ENCODE peak calls at places on chromosomes 2 and 18, in four cellular contexts. One of them, this sample, is unnamed. For H3K36me3, the result is how much of the 10 kb centered on the place peaks cover.

GRCh38 chr2:231666171-231667095 is 41.9 kb upstream of the PTMA start:
- DNase-seq in keratinocyte: no peak
- DNase-seq in A673: peak
- DNase-seq in neural progenitor cell: peak
- DNase-seq in this sample: peak

GRCh38 chr2:157840568-157841156 is 35.5 kb downstream of the ACVR1 start:
- DNase-seq in keratinocyte: no peak
- DNase-seq in neural progenitor cell: no peak
- DNase-seq in A673: no peak
- DNase-seq in this sample: peak

GRCh38 chr18:3610818-3611217 is 160.8 kb downstream of the TGIF1 start:
- DNase-seq in neural progenitor cell: no peak
- DNase-seq in A673: no peak
- DNase-seq in keratinocyte: no peak
- DNase-seq in this sample: peak

GRCh38 chr2:49490710-49491109 is 336.4 kb upstream of the FSHR start:
- DNase-seq in A673: peak
- DNase-seq in keratinocyte: no peak
- DNase-seq in neural progenitor cell: peak
- DNase-seq in this sample: no peak

GRCh38 chr18:9422816-9423519 is 52.3 kb upstream of the RALBP1 start:
- DNase-seq in A673: no peak
- DNase-seq in neural progenitor cell: no peak
- DNase-seq in keratinocyte: peak
- DNase-seq in this sample: no peak

GRCh38 chr18:47149457-47150028 is 757 bp downstream of the HDHD2 start:
- DNase-seq in A673: peak
- DNase-seq in neural progenitor cell: peak
- DNase-seq in keratinocyte: no peak
- DNase-seq in this sample: peak

GRCh38 chr2:168207861-168208260 is 39.5 kb downstream of the STK39 start:
- DNase-seq in A673: no peak
- DNase-seq in keratinocyte: no peak
- DNase-seq in neural progenitor cell: no peak
- DNase-seq in this sample: no peak

GRCh38 chr2:30677861-30678385 is 129.3 kb downstream of the CAPN13 start:
- DNase-seq in neural progenitor cell: no peak
- DNase-seq in keratinocyte: no peak
- DNase-seq in A673: no peak
- DNase-seq in this sample: no peak

GRCh38 chr2:42787788-42788477 is 4.5 kb downstream of the HAAO start:
- DNase-seq in A673: no peak
- DNase-seq in neural progenitor cell: no peak
- DNase-seq in keratinocyte: no peak
- DNase-seq in this sample: no peak

GRCh38 chr2:230602562-230603230 is 109.9 kb upstream of the CAB39 start:
- DNase-seq in neural progenitor cell: no peak
- DNase-seq in A673: no peak
- DNase-seq in keratinocyte: no peak
- DNase-seq in this sample: no peak

GRCh38 chr2:169828141-169828811 is 1.0 kb downstream of the UBR3 start:
- DNase-seq in keratinocyte: no peak
- DNase-seq in neural progenitor cell: peak
- DNase-seq in A673: peak
- DNase-seq in this sample: peak

GRCh38 chr2:120066708-120067547 is 54.1 kb downstream of the EPB41L5 start:
- DNase-seq in A673: no peak
- DNase-seq in keratinocyte: no peak
- DNase-seq in neural progenitor cell: no peak
- DNase-seq in this sample: peak

GRCh38 chr2:230326453-230327417 is at the start of gene SP140L:
- DNase-seq in keratinocyte: peak
- DNase-seq in A673: no peak
- DNase-seq in neural progenitor cell: no peak
- DNase-seq in this sample: peak

GRCh38 chr2:163800889-163801498 is 65.2 kb upstream of the FIGN start:
- DNase-seq in keratinocyte: no peak
- DNase-seq in A673: peak
- DNase-seq in neural progenitor cell: peak
- DNase-seq in this sample: peak

GRCh38 chr2:37117566-37117965 is 33.2 kb downstream of the GPATCH11 start:
- DNase-seq in A673: no peak
- DNase-seq in keratinocyte: no peak
- DNase-seq in neural progenitor cell: no peak
- DNase-seq in this sample: no peak

GRCh38 chr2:1614564-1614963 is 129.8 kb downstream of the PXDN start:
- DNase-seq in keratinocyte: no peak
- DNase-seq in A673: peak
- DNase-seq in neural progenitor cell: no peak
- DNase-seq in this sample: no peak

GRCh38 chr2:121147766-121148165 is 137.2 kb downstream of the TFCP2L1 start:
- DNase-seq in A673: no peak
- DNase-seq in neural progenitor cell: no peak
- DNase-seq in keratinocyte: peak
- DNase-seq in this sample: no peak

GRCh38 chr2:39991298-39991697 is 212.2 kb upstream of the THUMPD2 start:
- DNase-seq in A673: no peak
- DNase-seq in neural progenitor cell: no peak
- DNase-seq in keratinocyte: no peak
- DNase-seq in this sample: peak

GRCh38 chr2:72755647-72756423 is 70.0 kb downstream of the EXOC6B start:
- DNase-seq in keratinocyte: no peak
- DNase-seq in neural progenitor cell: no peak
- DNase-seq in A673: peak
- DNase-seq in this sample: peak

GRCh38 chr18:50628543-50628905 is 68.6 kb downstream of the MAPK4 start:
- DNase-seq in keratinocyte: no peak
- DNase-seq in A673: no peak
- DNase-seq in neural progenitor cell: no peak
- DNase-seq in this sample: no peak

GRCh38 chr2:203928849-203929248 is 7.7 kb upstream of the ICOS start:
- DNase-seq in A673: peak
- DNase-seq in neural progenitor cell: no peak
- DNase-seq in keratinocyte: no peak
- DNase-seq in this sample: peak

GRCh38 chr2:207792244-207792785 is 22.6 kb upstream of the FZD5 start:
- DNase-seq in neural progenitor cell: no peak
- DNase-seq in A673: peak
- DNase-seq in keratinocyte: no peak
- DNase-seq in this sample: peak

GRCh38 chr2:162293122-162293781 is 25.2 kb downstream of the IFIH1 start:
- DNase-seq in neural progenitor cell: no peak
- DNase-seq in keratinocyte: no peak
- DNase-seq in A673: no peak
- DNase-seq in this sample: peak

GRCh38 chr2:158926478-158926948 is 41.9 kb upstream of the TANC1 start:
- DNase-seq in A673: no peak
- DNase-seq in neural progenitor cell: no peak
- DNase-seq in keratinocyte: no peak
- DNase-seq in this sample: peak

GRCh38 chr18:56804395-56804794 is 153.2 kb downstream of the WDR7 start:
- DNase-seq in A673: no peak
- DNase-seq in neural progenitor cell: no peak
- DNase-seq in keratinocyte: no peak
- DNase-seq in this sample: no peak

GRCh38 chr2:55088400-55088799 is 38.1 kb upstream of the RTN4 start:
- DNase-seq in neural progenitor cell: no peak
- DNase-seq in A673: no peak
- DNase-seq in keratinocyte: no peak
- DNase-seq in this sample: no peak

GRCh38 chr2:68435605-68436004 is 31.5 kb downstream of the FBXO48 start:
- DNase-seq in A673: no peak
- DNase-seq in keratinocyte: no peak
- DNase-seq in neural progenitor cell: no peak
- DNase-seq in this sample: peak

GRCh38 chr2:10378189-10378588 is 69.9 kb downstream of the ODC1 start:
- DNase-seq in A673: no peak
- DNase-seq in neural progenitor cell: no peak
- DNase-seq in keratinocyte: no peak
- DNase-seq in this sample: no peak

GRCh38 chr2:240919161-240919781 is 13.1 kb downstream of the CROCC2 start:
- DNase-seq in neural progenitor cell: no peak
- DNase-seq in A673: no peak
- DNase-seq in keratinocyte: no peak
- DNase-seq in this sample: no peak

GRCh38 chr18:39453882-39454281 is 1888.3 kb upstream of the CELF4 start:
- DNase-seq in neural progenitor cell: no peak
- DNase-seq in keratinocyte: no peak
- DNase-seq in A673: peak
- DNase-seq in this sample: peak

GRCh38 chr2:9145752-9146430 is 60.7 kb upstream of the ASAP2 start:
- DNase-seq in neural progenitor cell: peak
- DNase-seq in keratinocyte: no peak
- DNase-seq in A673: no peak
- DNase-seq in this sample: no peak

GRCh38 chr2:200288670-200289429 is 17.6 kb upstream of the SPATS2L start:
- DNase-seq in A673: no peak
- DNase-seq in keratinocyte: no peak
- DNase-seq in neural progenitor cell: no peak
- DNase-seq in this sample: peak

GRCh38 chr2:178829299-178829698 is 22.1 kb upstream of the TTN start:
- DNase-seq in neural progenitor cell: no peak
- DNase-seq in keratinocyte: no peak
- DNase-seq in A673: peak
- DNase-seq in this sample: peak

GRCh38 chr2:192313773-192314172 is 119.0 kb upstream of the TMEFF2 start:
- DNase-seq in keratinocyte: no peak
- DNase-seq in A673: no peak
- DNase-seq in neural progenitor cell: no peak
- DNase-seq in this sample: no peak

GRCh38 chr2:137348301-137348700 is 583.0 kb downstream of the THSD7B start:
- DNase-seq in A673: no peak
- DNase-seq in neural progenitor cell: no peak
- DNase-seq in keratinocyte: no peak
- DNase-seq in this sample: no peak

GRCh38 chr2:56263876-56264275 is 80.1 kb downstream of the CCDC85A start:
- DNase-seq in neural progenitor cell: no peak
- DNase-seq in A673: no peak
- DNase-seq in keratinocyte: no peak
- DNase-seq in this sample: no peak

DNA sequence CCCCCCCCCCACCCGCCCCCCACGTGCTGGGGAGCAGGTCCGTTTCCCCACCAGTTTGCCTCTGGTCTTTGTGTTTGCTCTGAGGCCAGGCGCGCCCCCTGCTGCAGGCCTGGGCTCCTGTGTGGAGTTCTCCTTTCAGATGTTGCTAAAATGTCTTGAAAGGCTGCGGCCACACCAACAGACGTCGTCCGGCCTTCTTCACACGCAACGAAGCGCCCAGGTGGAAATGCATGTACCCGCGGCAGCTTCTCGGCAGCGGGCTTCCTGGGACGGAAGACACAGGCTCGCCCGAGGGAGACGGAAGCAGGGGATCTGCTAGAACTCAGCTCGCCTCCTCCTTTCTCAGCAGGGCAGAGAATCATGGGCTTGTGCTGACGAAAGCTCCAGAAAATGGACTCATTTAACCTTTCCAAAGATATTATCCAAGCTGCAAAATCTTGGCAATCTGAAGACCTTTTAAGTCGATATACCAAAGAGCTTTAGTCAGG is 125.3 kb upstream of the ZNF516 start:
- DNase-seq in A673: peak
- DNase-seq in keratinocyte: no peak
- DNase-seq in neural progenitor cell: peak
- DNase-seq in this sample: peak
- H3K27ac ChIP-seq in A673: peak
- H3K27ac ChIP-seq in keratinocyte: peak
- H3K27ac ChIP-seq in neural progenitor cell: no peak
- H3K27ac ChIP-seq in this sample: peak

GRCh38 chr2:66431840-66432511 is 2.9 kb upstream of the MEIS1 start:
- DNase-seq in A673: peak
- DNase-seq in keratinocyte: no peak
- DNase-seq in neural progenitor cell: peak
- DNase-seq in this sample: no peak
- TF ChIP-seq EZH2 in A673: no peak
- TF ChIP-seq EZH2 in keratinocyte: no peak
- TF ChIP-seq EZH2 in neural progenitor cell: peak
- TF ChIP-seq EZH2 in this sample: no peak

GRCh38 chr2:232838406-232838874 is 31.6 kb upstream of the SNORC start:
- DNase-seq in A673: peak
- DNase-seq in neural progenitor cell: no peak
- DNase-seq in keratinocyte: peak
- DNase-seq in this sample: peak

GRCh38 chr2:232846055-232846454 is 24.0 kb upstream of the SNORC start:
- DNase-seq in A673: no peak
- DNase-seq in keratinocyte: no peak
- DNase-seq in neural progenitor cell: no peak
- DNase-seq in this sample: no peak

GRCh38 chr2:232842689-232843088 is 27.4 kb upstream of the SNORC start:
- DNase-seq in neural progenitor cell: no peak
- DNase-seq in A673: no peak
- DNase-seq in keratinocyte: no peak
- DNase-seq in this sample: no peak

GRCh38 chr2:232839680-232840079 is 30.4 kb upstream of the SNORC start:
- DNase-seq in neural progenitor cell: no peak
- DNase-seq in keratinocyte: no peak
- DNase-seq in A673: no peak
- DNase-seq in this sample: no peak

DNA sequence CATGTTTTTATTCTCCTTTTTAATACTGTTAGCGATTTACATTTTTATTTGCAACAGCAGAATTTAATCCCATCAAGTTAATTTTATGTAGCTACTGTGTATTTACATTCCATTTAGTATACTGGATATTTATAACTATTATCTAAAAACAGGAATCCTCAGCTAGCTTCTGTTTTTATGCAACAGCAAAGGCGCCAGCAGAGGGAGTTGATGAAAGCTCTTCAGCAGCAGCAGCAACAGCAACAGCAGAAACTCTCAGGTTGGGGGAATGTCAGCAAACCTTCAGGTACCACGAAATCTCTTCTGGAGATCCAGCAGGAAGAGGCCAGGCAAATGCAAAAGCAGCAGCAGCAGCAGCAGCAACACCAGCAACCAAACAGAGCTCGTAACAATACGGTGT is 26.2 kb upstream of the SNORC start:
- DNase-seq in A673: no peak
- DNase-seq in neural progenitor cell: no peak
- DNase-seq in keratinocyte: no peak
- DNase-seq in this sample: no peak
- H3K36me3 ChIP-seq in A673: half or more
- H3K36me3 ChIP-seq in neural progenitor cell: under half
- H3K36me3 ChIP-seq in keratinocyte: under half
- H3K36me3 ChIP-seq in this sample: under half

GRCh38 chr2:74009577-74009976 is 24.9 kb downstream of the TET3 start:
- DNase-seq in A673: no peak
- DNase-seq in neural progenitor cell: no peak
- DNase-seq in keratinocyte: no peak
- DNase-seq in this sample: no peak
- H3K27ac ChIP-seq in A673: peak
- H3K27ac ChIP-seq in neural progenitor cell: no peak
- H3K27ac ChIP-seq in keratinocyte: peak
- H3K27ac ChIP-seq in this sample: no peak